ENCODE peak calls at places on chromosomes 3 and 15, in eight cellular contexts. D, K, U, F, B, A, N and R are unnamed samples.

GRCh38 chr3:176789281-176789705 is 408.0 kb downstream of the TBL1XR1 start:
- DNase-seq in D (no peak), K (no peak), U (no peak), F (no peak), B (no peak), A (no peak), N (no peak), R (no peak)

GRCh38 chr3:12999147-13000140 is 73.8 kb downstream of the IQSEC1 start:
- DNase-seq in D (no peak), K (no peak), U (no peak), F (no peak), B (peak), A (peak), N (no peak), R (no peak)

GRCh38 chr3:127408684-127409420 is 121.0 kb upstream of the PRR20G start:
- DNase-seq in D (no peak), K (no peak), U (no peak), F (no peak), B (no peak), A (no peak), N (peak), R (no peak)

GRCh38 chr3:93981649-93982048 is 1.7 kb downstream of the ARL13B start:
- DNase-seq in D (no peak), K (no peak), U (no peak), F (no peak), B (no peak), A (no peak), N (no peak), R (no peak)

GRCh38 chr3:5071061-5071460 is 51.0 kb upstream of the ARL8B start:
- DNase-seq in D (no peak), K (peak), U (no peak), F (no peak), B (no peak), A (no peak), N (no peak), R (peak)

GRCh38 chr3:129530331-129530761 is 1.9 kb downstream of the RHO start:
- DNase-seq in D (no peak), K (peak), U (no peak), F (no peak), B (no peak), A (no peak), N (peak), R (peak)

GRCh38 chr3:168116279-168116678 is 20.6 kb upstream of the GOLIM4 start:
- DNase-seq in D (no peak), K (peak), U (no peak), F (no peak), B (peak), A (peak), N (no peak), R (peak)

GRCh38 chr15:101122806-101123205 is 129.0 kb downstream of the CHSY1 start:
- DNase-seq in D (no peak), K (no peak), U (no peak), F (no peak), B (no peak), A (no peak), N (no peak), R (no peak)

GRCh38 chr3:108472011-108472591 is 38.3 kb downstream of the MYH15 start:
- DNase-seq in D (no peak), K (peak), U (peak), F (no peak), B (no peak), A (no peak), N (no peak), R (peak)

GRCh38 chr3:135895734-135896121 is 69.8 kb upstream of the PPP2R3A start:
- DNase-seq in D (no peak), K (peak), U (no peak), F (no peak), B (no peak), A (no peak), N (no peak), R (peak)

GRCh38 chr3:57718118-57718517 is 25.2 kb upstream of the DENND6A start:
- DNase-seq in D (no peak), K (no peak), U (no peak), F (no peak), B (no peak), A (no peak), N (no peak), R (no peak)

GRCh38 chr3:107235193-107235922 is 141.9 kb upstream of the CCDC54 start:
- DNase-seq in D (no peak), K (no peak), U (no peak), F (no peak), B (no peak), A (no peak), N (peak), R (peak)

GRCh38 chr3:10164546-10165393 is at the start of gene IRAK2:
- DNase-seq in D (peak), K (peak), U (peak), F (no peak), B (peak), A (peak), N (peak), R (peak)

GRCh38 chr3:16695710-16696109 is 90.5 kb upstream of the DAZL start:
- DNase-seq in D (no peak), K (no peak), U (no peak), F (no peak), B (no peak), A (no peak), N (no peak), R (no peak)

GRCh38 chr3:11389570-11390268 is 117.5 kb downstream of the ATG7 start:
- DNase-seq in D (no peak), K (peak), U (no peak), F (no peak), B (no peak), A (no peak), N (no peak), R (peak)

GRCh38 chr3:119314821-119315220 is 20.6 kb downstream of the ARHGAP31 start:
- DNase-seq in D (no peak), K (no peak), U (no peak), F (no peak), B (no peak), A (no peak), N (no peak), R (no peak)

GRCh38 chr3:134795776-134796312 is 784 bp downstream of the EPHB1 start:
- DNase-seq in D (no peak), K (peak), U (no peak), F (no peak), B (no peak), A (peak), N (peak), R (peak)

GRCh38 chr15:38028869-38029268 is 94.4 kb downstream of the TMCO5A start:
- DNase-seq in D (no peak), K (peak), U (no peak), F (no peak), B (no peak), A (no peak), N (no peak), R (no peak)

GRCh38 chr3:160052385-160053047 is 63.9 kb downstream of the IL12A start:
- DNase-seq in D (no peak), K (peak), U (no peak), F (no peak), B (no peak), A (no peak), N (no peak), R (peak)

GRCh38 chr3:21540265-21540664 is 210.7 kb downstream of the ZNF385D start:
- DNase-seq in D (no peak), K (no peak), U (no peak), F (no peak), B (no peak), A (no peak), N (no peak), R (no peak)

GRCh38 chr15:74790080-74790916 is 8.4 kb downstream of the CSK start:
- DNase-seq in D (no peak), K (peak), U (no peak), F (no peak), B (peak), A (peak), N (no peak), R (peak)

GRCh38 chr3:55313701-55314100 is 173.4 kb downstream of the WNT5A start:
- DNase-seq in D (no peak), K (no peak), U (no peak), F (no peak), B (no peak), A (no peak), N (no peak), R (no peak)

GRCh38 chr15:72599855-72600464 is 54.5 kb upstream of the GOLGA6B start:
- DNase-seq in D (peak), K (peak), U (peak), F (no peak), B (no peak), A (no peak), N (peak), R (peak)

GRCh38 chr15:67895237-67895636 is 55.4 kb upstream of the RNU6-1 start:
- DNase-seq in D (no peak), K (no peak), U (no peak), F (no peak), B (no peak), A (no peak), N (no peak), R (no peak)

GRCh38 chr3:25855281-25855680 is 65.4 kb downstream of the OXSM start:
- DNase-seq in D (no peak), K (peak), U (no peak), F (no peak), B (no peak), A (no peak), N (no peak), R (no peak)

GRCh38 chr3:50256978-50257890 is 11.7 kb upstream of the SEMA3B start:
- DNase-seq in D (no peak), K (peak), U (no peak), F (no peak), B (no peak), A (no peak), N (peak), R (no peak)

GRCh38 chr3:186746008-186746407 is 28.8 kb downstream of the KNG1 start:
- DNase-seq in D (no peak), K (peak), U (peak), F (no peak), B (peak), A (no peak), N (peak), R (peak)

GRCh38 chr15:74396445-74397238 is 29.2 kb upstream of the CYP11A1 start:
- DNase-seq in D (no peak), K (peak), U (peak), F (peak), B (no peak), A (no peak), N (no peak), R (peak)

GRCh38 chr3:112302881-112303761 is 9.1 kb upstream of the SLC9C1 start:
- DNase-seq in D (no peak), K (peak), U (no peak), F (no peak), B (no peak), A (no peak), N (peak), R (no peak)

GRCh38 chr3:51530485-51530884 is 8.0 kb upstream of the RAD54L2 start:
- DNase-seq in D (no peak), K (no peak), U (no peak), F (no peak), B (no peak), A (no peak), N (no peak), R (no peak)

GRCh38 chr15:94582368-94582767 is 351.0 kb downstream of the MCTP2 start:
- DNase-seq in D (no peak), K (no peak), U (no peak), F (peak), B (peak), A (no peak), N (peak), R (no peak)

GRCh38 chr3:17605032-17605431 is 137.4 kb downstream of the TBC1D5 start:
- DNase-seq in D (no peak), K (peak), U (peak), F (no peak), B (no peak), A (no peak), N (no peak), R (peak)

GRCh38 chr15:73935547-73935946 is 9.3 kb downstream of the LOXL1 start:
- DNase-seq in D (no peak), K (no peak), U (no peak), F (no peak), B (no peak), A (peak), N (peak), R (no peak)

GRCh38 chr3:20798666-20799065 is 612.7 kb upstream of the SGO1 start:
- DNase-seq in D (no peak), K (no peak), U (no peak), F (no peak), B (no peak), A (no peak), N (no peak), R (no peak)

GRCh38 chr15:34616613-34617012 is 33.2 kb upstream of the GOLGA8B start:
- DNase-seq in D (no peak), K (peak), U (peak), F (no peak), B (no peak), A (no peak), N (no peak), R (peak)

GRCh38 chr3:116969646-116970045 is 260.1 kb downstream of the TUSC7 start:
- DNase-seq in D (no peak), K (no peak), U (no peak), F (no peak), B (no peak), A (no peak), N (no peak), R (no peak)

GRCh38 chr15:68552344-68552743 is 26.4 kb upstream of the CORO2B start:
- DNase-seq in D (no peak), K (no peak), U (no peak), F (no peak), B (no peak), A (no peak), N (no peak), R (no peak)

GRCh38 chr3:57951106-57951882 is 56.9 kb upstream of the FLNB start:
- DNase-seq in D (no peak), K (peak), U (peak), F (no peak), B (peak), A (peak), N (no peak), R (peak)

GRCh38 chr15:67413770-67414429 is 107.0 kb upstream of the C15orf61 start:
- DNase-seq in D (no peak), K (peak), U (peak), F (no peak), B (no peak), A (no peak), N (no peak), R (peak)

GRCh38 chr3:148955544-148956346 is 35.6 kb upstream of the GYG1 start:
- DNase-seq in D (no peak), K (peak), U (peak), F (no peak), B (peak), A (peak), N (peak), R (peak)
- H3K4me3 ChIP-seq in D (no peak), K (no peak), U (no peak), F (no peak), B (no peak), A (peak), N (no peak), R (no peak)

DNA sequence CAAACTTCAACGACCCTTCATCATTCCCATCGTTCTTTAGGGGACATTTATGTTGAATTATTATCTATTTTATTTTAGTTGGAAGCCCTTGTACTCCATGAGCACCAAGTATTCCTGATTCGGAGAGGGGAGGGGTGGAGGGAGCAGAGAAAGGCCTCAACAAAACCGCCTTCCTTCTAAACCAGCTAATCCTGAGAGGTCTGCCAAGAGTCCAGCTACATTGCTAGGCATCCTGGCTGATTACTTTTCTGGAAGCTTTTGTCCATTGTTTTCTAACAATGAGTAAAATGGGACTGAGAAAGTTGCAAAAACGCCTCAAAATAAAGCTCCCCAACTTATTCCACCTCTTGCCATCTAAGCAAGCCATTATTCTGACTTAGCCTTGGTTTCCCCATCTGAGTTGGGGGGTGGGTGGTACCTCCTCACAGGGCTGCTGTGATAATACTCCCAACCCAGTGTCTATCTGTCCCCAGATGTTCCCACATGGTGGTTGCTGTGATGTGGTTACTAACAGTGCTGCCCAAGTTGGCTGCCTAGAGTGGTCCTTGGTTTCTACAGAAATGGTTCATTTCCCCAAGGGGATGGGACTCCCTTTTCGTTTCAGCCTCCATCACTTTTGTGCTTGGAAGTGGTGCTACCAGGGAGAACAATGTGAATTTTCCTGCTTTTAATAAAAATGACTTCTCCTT is 1.2 kb upstream of the TMEM158 start:
- DNase-seq in D (no peak), K (peak), U (no peak), F (no peak), B (no peak), A (no peak), N (no peak), R (no peak)
- H3K4me3 ChIP-seq in D (no peak), K (no peak), U (no peak), F (no peak), B (no peak), A (no peak), N (no peak), R (no peak)

GRCh38 chr3:172333042-172333377 is 115.2 kb downstream of the GHSR start:
- DNase-seq in D (no peak), K (no peak), U (no peak), F (no peak), B (no peak), A (no peak), N (no peak), R (no peak)
- H3K4me3 ChIP-seq in D (no peak), K (no peak), U (no peak), F (no peak), B (no peak), A (no peak), N (no peak), R (no peak)

GRCh38 chr15:41231536-41231935 is 468 bp downstream of the CHP1 start:
- DNase-seq in D (no peak), K (peak), U (no peak), F (no peak), B (no peak), A (no peak), N (no peak), R (peak)

GRCh38 chr15:41235929-41236328 is 4.9 kb downstream of the CHP1 start:
- DNase-seq in D (no peak), K (no peak), U (no peak), F (no peak), B (no peak), A (no peak), N (no peak), R (no peak)

GRCh38 chr15:41233367-41233771 is 2.3 kb downstream of the CHP1 start:
- DNase-seq in D (no peak), K (peak), U (no peak), F (no peak), B (no peak), A (no peak), N (no peak), R (peak)

GRCh38 chr15:41230650-41231533 is at the start of the genes CHP1 and EXD1:
- DNase-seq in D (peak), K (peak), U (peak), F (peak), B (peak), A (peak), N (peak), R (peak)

GRCh38 chr15:41230345-41230649 is 260 bp downstream of the EXD1 start:
- DNase-seq in D (no peak), K (no peak), U (no peak), F (no peak), B (no peak), A (no peak), N (no peak), R (no peak)
- H3K4me3 ChIP-seq in D (peak), K (peak), U (peak), F (peak), B (peak), A (peak), N (peak), R (peak)

GRCh38 chr15:25481208-25481862 is 42.5 kb upstream of the UBE3A start:
- DNase-seq in D (no peak), K (no peak), U (no peak), F (no peak), B (no peak), A (no peak), N (peak), R (no peak)
- H3K4me3 ChIP-seq in D (no peak), K (no peak), U (no peak), F (no peak), B (no peak), A (peak), N (no peak), R (no peak)

GRCh38 chr3:124032881-124033359 is 41.0 kb upstream of the ROPN1 start:
- DNase-seq in D (peak), K (peak), U (peak), F (no peak), B (peak), A (peak), N (peak), R (peak)
- H3K4me3 ChIP-seq in D (no peak), K (peak), U (peak), F (peak), B (peak), A (peak), N (peak), R (peak)